ENCODE peak calls at places on chromosomes 16 and 17, in six cellular contexts. F, K, V, N, C and Y are unnamed samples.

GRCh38 chr17:10127819-10128375 is 70.5 kb downstream of the GAS7 start:
- ATAC-seq in F (no peak), K (no peak), V (peak), N (peak), C (no peak), Y (peak)

GRCh38 chr16:57677622-57678369 is 9.7 kb downstream of the ADGRG3 start:
- ATAC-seq in F (peak), K (no peak), V (peak), N (no peak), C (peak), Y (peak)

GRCh38 chr17:5122586-5123342 is 6.9 kb downstream of the USP6 start:
- ATAC-seq in F (no peak), K (no peak), V (peak), N (peak), C (peak), Y (peak)

GRCh38 chr17:41710472-41711090 is 1.6 kb upstream of the GAST start:
- ATAC-seq in F (no peak), K (no peak), V (no peak), N (peak), C (no peak), Y (peak)

GRCh38 chr17:82933911-82934310 is 94.1 kb upstream of the ZNF750 start:
- ATAC-seq in F (no peak), K (no peak), V (no peak), N (no peak), C (no peak), Y (no peak)

GRCh38 chr16:48603647-48604376 is 6.2 kb downstream of the N4BP1 start:
- ATAC-seq in F (peak), K (no peak), V (peak), N (no peak), C (no peak), Y (no peak)

GRCh38 chr16:50266337-50267091 is at the start of gene ADCY7:
- ATAC-seq in F (no peak), K (peak), V (peak), N (peak), C (peak), Y (peak)

GRCh38 chr16:68921654-68922053 is 78.3 kb downstream of the TANGO6 start:
- ATAC-seq in F (no peak), K (no peak), V (no peak), N (no peak), C (peak), Y (peak)

GRCh38 chr16:66152841-66153525 is 213.5 kb upstream of the CDH5 start:
- ATAC-seq in F (peak), K (no peak), V (no peak), N (no peak), C (no peak), Y (no peak)

GRCh38 chr16:25177831-25178688 is 38.7 kb upstream of the AQP8 start:
- ATAC-seq in F (peak), K (no peak), V (peak), N (no peak), C (no peak), Y (no peak)

GRCh38 chr16:70508752-70509151 is 14.6 kb downstream of the COG4 start:
- ATAC-seq in F (no peak), K (peak), V (no peak), N (no peak), C (no peak), Y (no peak)

GRCh38 chr17:77618173-77618572 is 340.3 kb upstream of the TNRC6C start:
- ATAC-seq in F (no peak), K (no peak), V (no peak), N (peak), C (no peak), Y (no peak)

GRCh38 chr17:64641499-64641898 is 20.6 kb downstream of the SMURF2 start:
- ATAC-seq in F (peak), K (peak), V (peak), N (no peak), C (peak), Y (peak)

GRCh38 chr17:12680407-12680897 is 14.8 kb downstream of the MYOCD start:
- ATAC-seq in F (no peak), K (no peak), V (no peak), N (no peak), C (no peak), Y (no peak)

GRCh38 chr16:86756882-86757703 is 178.7 kb downstream of the FOXL1 start:
- ATAC-seq in F (no peak), K (no peak), V (no peak), N (no peak), C (no peak), Y (no peak)

GRCh38 chr16:52404546-52404945 is 142.4 kb downstream of the TOX3 start:
- ATAC-seq in F (no peak), K (no peak), V (no peak), N (no peak), C (no peak), Y (no peak)

GRCh38 chr16:46996391-46996790 is 22.9 kb upstream of the DNAJA2 start:
- ATAC-seq in F (no peak), K (peak), V (no peak), N (no peak), C (no peak), Y (no peak)

GRCh38 chr17:21419299-21420239 is 43.4 kb downstream of the KCNJ12 start:
- ATAC-seq in F (no peak), K (peak), V (no peak), N (peak), C (no peak), Y (no peak)

GRCh38 chr16:84983308-84983707 is 28.0 kb downstream of the ZDHHC7 start:
- ATAC-seq in F (no peak), K (no peak), V (peak), N (no peak), C (no peak), Y (no peak)

GRCh38 chr17:4389079-4389478 is 22.6 kb upstream of the UBE2G1 start:
- ATAC-seq in F (peak), K (no peak), V (peak), N (no peak), C (peak), Y (peak)

GRCh38 chr17:74842146-74842598 is 17.5 kb downstream of the GRIN2C start:
- ATAC-seq in F (peak), K (no peak), V (peak), N (no peak), C (no peak), Y (no peak)

GRCh38 chr16:23079683-23080221 is 69.5 kb downstream of the USP31 start:
- ATAC-seq in F (peak), K (no peak), V (peak), N (no peak), C (peak), Y (peak)

GRCh38 chr16:84808812-84809211 is 11.0 kb upstream of the CRISPLD2 start:
- ATAC-seq in F (no peak), K (no peak), V (no peak), N (no peak), C (no peak), Y (no peak)